ENCODE peak calls at places on chromosomes 12 and 14, in five cellular contexts. K, H, Y, T and N are unnamed samples.

GRCh38 chr12:47156167-47156736 is 76.5 kb upstream of the AMIGO2 start:
- DNase-seq in K (peak; percentile 66), Y (no peak), H (peak; percentile 62), T (peak; percentile 93), N (no peak)

GRCh38 chr12:128267651-128268347 is 829 bp downstream of the TMEM132C start:
- DNase-seq in T (no peak), Y (no peak), K (no peak), H (no peak), N (no peak)

GRCh38 chr14:24806061-24806678 is 172.2 kb upstream of the GZMB start:
- DNase-seq in K (peak; percentile 12), Y (peak; percentile 16), T (peak; percentile 66), H (peak; percentile 77), N (peak; percentile 37)

GRCh38 chr14:102927878-102928411 is 5.5 kb downstream of the AMN start:
- DNase-seq in H (no peak), Y (no peak), T (no peak), K (no peak), N (no peak)

GRCh38 chr12:4118601-4119156 is 154.9 kb upstream of the CCND2 start:
- DNase-seq in Y (no peak), K (no peak), H (no peak), T (no peak), N (no peak)

GRCh38 chr14:69924181-69924580 is 45.0 kb downstream of the SMOC1 start:
- DNase-seq in T (no peak), Y (no peak), K (no peak), H (no peak), N (no peak)

GRCh38 chr12:53224897-53225634 is 6.9 kb downstream of the RARG start:
- DNase-seq in H (peak; percentile 45), T (no peak), Y (no peak), K (no peak), N (no peak)

GRCh38 chr14:54440454-54440853 is 720 bp downstream of the CNIH1 start:
- DNase-seq in T (no peak), H (no peak), Y (no peak), K (no peak), N (no peak)

GRCh38 chr12:85329913-85330312 is 49.9 kb downstream of the ALX1 start:
- DNase-seq in K (no peak), T (no peak), H (no peak), Y (no peak), N (no peak)

GRCh38 chr12:113190761-113191160 is 5.2 kb downstream of the RITA1 start:
- DNase-seq in H (peak; percentile 21), K (peak; percentile 60), Y (no peak), T (peak; percentile 49), N (no peak)

GRCh38 chr12:121451931-121452330 is 52.0 kb downstream of the RNF34 start:
- DNase-seq in Y (no peak), T (no peak), K (no peak), H (peak; percentile 44), N (peak; percentile 50)

GRCh38 chr14:79325071-79325470 is 886.2 kb downstream of the DIO2 start:
- DNase-seq in H (no peak), Y (no peak), K (peak; percentile 65), T (no peak), N (no peak)

GRCh38 chr14:68824517-68825347 is 31.9 kb upstream of the ZFP36L1 start:
- DNase-seq in T (peak; percentile 77), Y (peak; percentile 44), K (peak; percentile 77), H (peak; percentile 82), N (peak; percentile 94)

GRCh38 chr14:99320105-99320572 is 48.1 kb upstream of the BCL11B start:
- DNase-seq in H (peak; percentile 19), K (peak; percentile 20), Y (peak; percentile 68), T (peak; percentile 21), N (peak; percentile 79)

GRCh38 chr12:48184549-48184922 is 1.1 kb downstream of the CCDC184 start:
- DNase-seq in Y (no peak), T (no peak), H (no peak), K (no peak), N (no peak)

GRCh38 chr14:96648506-96649326 is 146.5 kb downstream of the PAPOLA start:
- DNase-seq in Y (no peak), T (no peak), H (no peak), K (no peak), N (peak; percentile 4)

GRCh38 chr14:53209370-53209769 is 56.2 kb upstream of the DDHD1 start:
- DNase-seq in T (peak; percentile 60), H (peak; percentile 6), Y (no peak), K (no peak), N (no peak)

GRCh38 chr14:92945959-92946846 is 23.3 kb downstream of the CHGA start:
- DNase-seq in Y (no peak), H (no peak), T (peak; percentile 70), K (peak; percentile 71), N (peak; percentile 46)

GRCh38 chr14:59435106-59435505 is 30.1 kb downstream of the GPR135 start:
- DNase-seq in K (no peak), Y (no peak), T (no peak), H (no peak), N (no peak)

GRCh38 chr14:94112513-94113060 is 2.1 kb downstream of the IFI27 start:
- DNase-seq in Y (no peak), K (no peak), T (no peak), H (no peak), N (peak; percentile 45)

GRCh38 chr14:102909462-102909861 is 13.0 kb upstream of the AMN start:
- DNase-seq in H (no peak), T (no peak), Y (no peak), K (no peak), N (no peak)

GRCh38 chr12:103756443-103756842 is 84.6 kb downstream of the NT5DC3 start:
- DNase-seq in T (no peak), Y (no peak), K (no peak), H (no peak), N (no peak)

GRCh38 chr12:93361159-93361919 is 16.4 kb upstream of the NUDT4 start:
- DNase-seq in T (peak; percentile 65), H (no peak), Y (no peak), K (peak; percentile 66), N (peak; percentile 81)

GRCh38 chr14:43568022-43568421 is 939.1 kb downstream of the FSCB start:
- DNase-seq in Y (no peak), H (no peak), K (no peak), T (no peak), N (no peak)

GRCh38 chr14:100816286-100816949 is 9.5 kb upstream of the MEG3 start:
- DNase-seq in H (no peak), Y (no peak), T (no peak), K (no peak), N (no peak)

GRCh38 chr12:52600941-52601481 is at the start of gene KRT72:
- DNase-seq in K (no peak), H (no peak), T (no peak), Y (no peak), N (no peak)

GRCh38 chr14:54854181-54854580 is 48.4 kb downstream of the GCH1 start:
- DNase-seq in K (no peak), H (no peak), Y (no peak), T (no peak), N (no peak)

GRCh38 chr14:75794615-75795038 is 133.6 kb downstream of the TTLL5 start:
- DNase-seq in Y (no peak), T (peak; percentile 91), H (peak; percentile 53), K (peak; percentile 37), N (peak; percentile 57)

GRCh38 chr12:70643927-70644326 is 6.7 kb upstream of the PTPRB start:
- DNase-seq in H (no peak), K (peak; percentile 79), T (no peak), Y (no peak), N (no peak)